ENCODE peak calls at places on chromosome 19, in nine cellular contexts. Q is stimulated activated CD4-positive, alpha-beta T cell treated with anti-CD3 and anti-CD28 coated beads, Interleukin-2, amount 100 ng/mL, for 48 hours; Z is GOT3; P is upper lobe of right lung; O is esophagus squamous epithelium; F is aorta; T is glutamatergic neuron; C is activated T-helper 1 cell treated with anti-CD3 and anti-CD28 coated beads, Interleukin-12 subunit alpha, Interleukin-12 subunit beta, Interleukin-2, Interleukin-4 antibody, amounts not matched to agents 30 ng/mL and 10 ng/mL and 1 ng/mL, durations not matched to agents 14 hours and 24 hours and 36 hours; N is sigmoid colon. X is an unnamed sample.

GRCh38 chr19:53868892-53869804 is 1.5 kb downstream of the MYADM start:
- DNase-seq in Q (peak; percentile 79), Z (peak; percentile 66), P (peak; percentile 95), O (no peak), F (peak; percentile 93), T (peak; percentile 83), C (peak; percentile 90), N (peak; percentile 97), X (peak; percentile 96)

GRCh38 chr19:48997972-48998371 is 4.3 kb downstream of the RUVBL2 start:
- DNase-seq in Q (peak; percentile 54), Z (no peak), P (no peak), O (no peak), F (no peak), T (peak; percentile 84), C (peak; percentile 38), N (no peak), X (peak; percentile 47)

GRCh38 chr19:19113040-19113541 is 25.2 kb downstream of the TMEM161A start:
- DNase-seq in Q (no peak), Z (no peak), P (no peak), O (no peak), F (no peak), T (peak; percentile 56), C (no peak), N (no peak), X (peak; percentile 22)

GRCh38 chr19:17338440-17339078 is 1.2 kb downstream of the GTPBP3 start:
- DNase-seq in Q (no peak), Z (no peak), P (no peak), O (no peak), F (no peak), T (no peak), C (no peak), N (no peak), X (no peak)

GRCh38 chr19:7527516-7528191 is 5.2 kb downstream of the MCOLN1 start:
- DNase-seq in Q (no peak), Z (no peak), P (no peak), O (no peak), F (peak; percentile 83), T (no peak), C (no peak), N (no peak), X (no peak)

GRCh38 chr19:29804493-29804892 is 7.3 kb upstream of the CCNE1 start:
- DNase-seq in Q (peak; percentile 13), Z (no peak), P (no peak), O (no peak), F (no peak), T (no peak), C (no peak), N (no peak), X (no peak)

GRCh38 chr19:42568006-42568405 is 26.7 kb downstream of the CEACAM8 start:
- DNase-seq in Q (no peak), Z (no peak), P (no peak), O (no peak), F (no peak), T (no peak), C (no peak), N (no peak), X (no peak)

GRCh38 chr19:1237027-1237659 is 662 bp downstream of the CBARP start:
- DNase-seq in Q (no peak), Z (no peak), P (no peak), O (no peak), F (no peak), T (no peak), C (no peak), N (peak; percentile 82), X (no peak)

GRCh38 chr19:8476524-8476923 is 25.9 kb downstream of the PRAM1 start:
- DNase-seq in Q (no peak), Z (no peak), P (no peak), O (no peak), F (no peak), T (no peak), C (no peak), N (no peak), X (no peak)